ENCODE peak calls at places on chromosomes 3 and 15, in ten cellular contexts. One of them, this sample, is unnamed.

GRCh38 chr3:168885028-168885427 is 778.5 kb downstream of the MECOM start:
- DNase-seq in upper lobe of right lung: no peak
- DNase-seq in iris pigment epithelial cell: peak
- DNase-seq in psoas muscle: no peak
- DNase-seq in T-helper 17 cell: no peak
- DNase-seq in AG04450: peak
- DNase-seq in non-pigmented ciliary epithelial cell: peak
- DNase-seq in endothelial cell: no peak
- DNase-seq in memory B cell: no peak
- DNase-seq in B cell: no peak
- DNase-seq in this sample: no peak

GRCh38 chr3:159724627-159725026 is 264.0 kb upstream of the IL12A start:
- DNase-seq in upper lobe of right lung: no peak
- DNase-seq in iris pigment epithelial cell: peak
- DNase-seq in psoas muscle: no peak
- DNase-seq in T-helper 17 cell: no peak
- DNase-seq in AG04450: no peak
- DNase-seq in non-pigmented ciliary epithelial cell: no peak
- DNase-seq in endothelial cell: no peak
- DNase-seq in memory B cell: no peak
- DNase-seq in B cell: no peak
- DNase-seq in this sample: no peak

GRCh38 chr15:32952901-32953889 is 235.4 kb downstream of the GREM1 start:
- DNase-seq in upper lobe of right lung: no peak
- DNase-seq in iris pigment epithelial cell: peak
- DNase-seq in psoas muscle: no peak
- DNase-seq in T-helper 17 cell: no peak
- DNase-seq in AG04450: no peak
- DNase-seq in non-pigmented ciliary epithelial cell: no peak
- DNase-seq in endothelial cell: no peak
- DNase-seq in memory B cell: no peak
- DNase-seq in B cell: no peak
- DNase-seq in this sample: no peak

GRCh38 chr15:64667736-64668161 is 107.6 kb downstream of the RBPMS2 start:
- DNase-seq in upper lobe of right lung: no peak
- DNase-seq in iris pigment epithelial cell: peak
- DNase-seq in psoas muscle: no peak
- DNase-seq in T-helper 17 cell: no peak
- DNase-seq in AG04450: peak
- DNase-seq in non-pigmented ciliary epithelial cell: peak
- DNase-seq in endothelial cell: no peak
- DNase-seq in memory B cell: no peak
- DNase-seq in B cell: no peak
- DNase-seq in this sample: peak

GRCh38 chr3:119559441-119559963 is at the start of gene CD80:
- DNase-seq in upper lobe of right lung: peak
- DNase-seq in iris pigment epithelial cell: peak
- DNase-seq in psoas muscle: peak
- DNase-seq in T-helper 17 cell: peak
- DNase-seq in AG04450: no peak
- DNase-seq in non-pigmented ciliary epithelial cell: no peak
- DNase-seq in endothelial cell: peak
- DNase-seq in memory B cell: peak
- DNase-seq in B cell: peak
- DNase-seq in this sample: peak

GRCh38 chr3:55454611-55455010 is 32.5 kb downstream of the WNT5A start:
- DNase-seq in upper lobe of right lung: no peak
- DNase-seq in iris pigment epithelial cell: no peak
- DNase-seq in psoas muscle: no peak
- DNase-seq in T-helper 17 cell: no peak
- DNase-seq in AG04450: no peak
- DNase-seq in non-pigmented ciliary epithelial cell: no peak
- DNase-seq in endothelial cell: no peak
- DNase-seq in memory B cell: no peak
- DNase-seq in B cell: no peak
- DNase-seq in this sample: no peak

GRCh38 chr15:84826369-84826823 is 9.2 kb downstream of the ALPK3 start:
- DNase-seq in upper lobe of right lung: no peak
- DNase-seq in iris pigment epithelial cell: no peak
- DNase-seq in psoas muscle: peak
- DNase-seq in T-helper 17 cell: no peak
- DNase-seq in AG04450: no peak
- DNase-seq in non-pigmented ciliary epithelial cell: no peak
- DNase-seq in endothelial cell: peak
- DNase-seq in memory B cell: no peak
- DNase-seq in B cell: no peak
- DNase-seq in this sample: no peak

GRCh38 chr15:79418693-79419279 is 13.3 kb upstream of the MINAR1 start:
- DNase-seq in upper lobe of right lung: no peak
- DNase-seq in iris pigment epithelial cell: no peak
- DNase-seq in psoas muscle: no peak
- DNase-seq in T-helper 17 cell: no peak
- DNase-seq in AG04450: no peak
- DNase-seq in non-pigmented ciliary epithelial cell: no peak
- DNase-seq in endothelial cell: no peak
- DNase-seq in memory B cell: no peak
- DNase-seq in B cell: no peak
- DNase-seq in this sample: no peak

GRCh38 chr3:161343986-161344385 is 27.3 kb downstream of the SPTSSB start:
- DNase-seq in upper lobe of right lung: no peak
- DNase-seq in iris pigment epithelial cell: peak
- DNase-seq in psoas muscle: no peak
- DNase-seq in T-helper 17 cell: no peak
- DNase-seq in AG04450: no peak
- DNase-seq in non-pigmented ciliary epithelial cell: no peak
- DNase-seq in endothelial cell: no peak
- DNase-seq in memory B cell: no peak
- DNase-seq in B cell: no peak
- DNase-seq in this sample: no peak

GRCh38 chr3:148246286-148246685 is 451.4 kb upstream of the AGTR1 start:
- DNase-seq in upper lobe of right lung: no peak
- DNase-seq in iris pigment epithelial cell: no peak
- DNase-seq in psoas muscle: no peak
- DNase-seq in T-helper 17 cell: no peak
- DNase-seq in AG04450: no peak
- DNase-seq in non-pigmented ciliary epithelial cell: no peak
- DNase-seq in endothelial cell: no peak
- DNase-seq in memory B cell: no peak
- DNase-seq in B cell: no peak
- DNase-seq in this sample: no peak

GRCh38 chr3:37861540-37862051 is at the start of gene CTDSPL:
- DNase-seq in upper lobe of right lung: peak
- DNase-seq in iris pigment epithelial cell: peak
- DNase-seq in psoas muscle: peak
- DNase-seq in T-helper 17 cell: peak
- DNase-seq in AG04450: no peak
- DNase-seq in non-pigmented ciliary epithelial cell: no peak
- DNase-seq in endothelial cell: peak
- DNase-seq in memory B cell: no peak
- DNase-seq in B cell: peak
- DNase-seq in this sample: peak

GRCh38 chr3:152960684-152961083 is 125.8 kb downstream of the P2RY1 start:
- DNase-seq in upper lobe of right lung: no peak
- DNase-seq in iris pigment epithelial cell: peak
- DNase-seq in psoas muscle: no peak
- DNase-seq in T-helper 17 cell: no peak
- DNase-seq in AG04450: no peak
- DNase-seq in non-pigmented ciliary epithelial cell: no peak
- DNase-seq in endothelial cell: no peak
- DNase-seq in memory B cell: no peak
- DNase-seq in B cell: no peak
- DNase-seq in this sample: no peak

GRCh38 chr15:28103831-28104230 is 4.7 kb upstream of the OCA2 start:
- DNase-seq in upper lobe of right lung: no peak
- DNase-seq in iris pigment epithelial cell: no peak
- DNase-seq in psoas muscle: no peak
- DNase-seq in T-helper 17 cell: no peak
- DNase-seq in AG04450: no peak
- DNase-seq in non-pigmented ciliary epithelial cell: no peak
- DNase-seq in endothelial cell: no peak
- DNase-seq in memory B cell: no peak
- DNase-seq in B cell: no peak
- DNase-seq in this sample: no peak

GRCh38 chr3:101720851-101721649 is 3.4 kb upstream of the CEP97 start:
- DNase-seq in upper lobe of right lung: no peak
- DNase-seq in iris pigment epithelial cell: no peak
- DNase-seq in psoas muscle: no peak
- DNase-seq in T-helper 17 cell: no peak
- DNase-seq in AG04450: no peak
- DNase-seq in non-pigmented ciliary epithelial cell: no peak
- DNase-seq in endothelial cell: no peak
- DNase-seq in memory B cell: no peak
- DNase-seq in B cell: no peak
- DNase-seq in this sample: no peak

GRCh38 chr3:85977615-85978338 is 1013.2 kb downstream of the VGLL3 start:
- DNase-seq in upper lobe of right lung: no peak
- DNase-seq in iris pigment epithelial cell: no peak
- DNase-seq in psoas muscle: no peak
- DNase-seq in T-helper 17 cell: no peak
- DNase-seq in AG04450: no peak
- DNase-seq in non-pigmented ciliary epithelial cell: no peak
- DNase-seq in endothelial cell: no peak
- DNase-seq in memory B cell: no peak
- DNase-seq in B cell: no peak
- DNase-seq in this sample: no peak

GRCh38 chr3:140727886-140728285 is 50.0 kb downstream of the TRIM42 start:
- DNase-seq in upper lobe of right lung: no peak
- DNase-seq in iris pigment epithelial cell: no peak
- DNase-seq in psoas muscle: no peak
- DNase-seq in T-helper 17 cell: no peak
- DNase-seq in AG04450: no peak
- DNase-seq in non-pigmented ciliary epithelial cell: no peak
- DNase-seq in endothelial cell: no peak
- DNase-seq in memory B cell: no peak
- DNase-seq in B cell: no peak
- DNase-seq in this sample: no peak